ENCODE peak calls at places on chromosomes 6 and 20, in four cellular contexts. B is endodermal cell, T is cardiac fibroblast, L is GM20000. G is an unnamed sample.

GRCh38 chr6:105051941-105052471 is 95.1 kb downstream of the LIN28B start:
- DNase-seq in B (no peak), T (peak), L (no peak), G (no peak)

GRCh38 chr6:68834561-68834960 is 199.5 kb downstream of the ADGRB3 start:
- DNase-seq in B (no peak), T (peak), L (no peak), G (no peak)

GRCh38 chr6:143742070-143742954 is 64.5 kb downstream of the PHACTR2 start:
- DNase-seq in B (no peak), T (peak), L (no peak), G (no peak)

GRCh38 chr20:14612389-14612788 is 275.0 kb upstream of the FLRT3 start:
- DNase-seq in B (no peak), T (peak), L (no peak), G (no peak)

GRCh38 chr6:16762547-16763477 is 1.6 kb upstream of the ATXN1 start:
- DNase-seq in B (peak), T (peak), L (peak), G (no peak)

GRCh38 chr6:106383573-106383972 is 23.1 kb downstream of the CRYBG1 start:
- DNase-seq in B (no peak), T (peak), L (no peak), G (no peak)

GRCh38 chr6:43798688-43799444 is 28.9 kb downstream of the VEGFA start:
- DNase-seq in B (no peak), T (peak), L (peak), G (no peak)

GRCh38 chr6:43242908-43243648 is at the start of gene TTBK1:
- DNase-seq in B (no peak), T (no peak), L (no peak), G (no peak)

GRCh38 chr6:81891869-81892268 is 139.4 kb upstream of the TENT5A start:
- DNase-seq in B (no peak), T (no peak), L (no peak), G (no peak)

GRCh38 chr20:43983359-43983758 is 68.7 kb downstream of the TOX2 start:
- DNase-seq in B (peak), T (no peak), L (no peak), G (no peak)

GRCh38 chr20:62741191-62741676 is 32.6 kb downstream of the NTSR1 start:
- DNase-seq in B (peak), T (peak), L (no peak), G (no peak)

GRCh38 chr20:43835944-43836540 is 78.6 kb upstream of the TOX2 start:
- DNase-seq in B (no peak), T (no peak), L (no peak), G (no peak)

GRCh38 chr20:62361799-62362589 is 5.1 kb downstream of the LAMA5 start:
- DNase-seq in B (peak), T (no peak), L (no peak), G (no peak)

GRCh38 chr6:37239950-37240713 is 17.4 kb upstream of the TBC1D22B start:
- DNase-seq in B (no peak), T (peak), L (peak), G (peak)

GRCh38 chr20:44495802-44496481 is 20.3 kb downstream of the TTPAL start:
- DNase-seq in B (no peak), T (peak), L (no peak), G (no peak)

GRCh38 chr6:130900913-130901312 is 73.7 kb downstream of the SMLR1 start:
- DNase-seq in B (no peak), T (peak), L (no peak), G (no peak)

GRCh38 chr6:99093781-99094180 is 146.0 kb upstream of the FBXL4 start:
- DNase-seq in B (no peak), T (no peak), L (no peak), G (no peak)

GRCh38 chr6:79005024-79005423 is 73.0 kb downstream of the PHIP start:
- DNase-seq in B (no peak), T (peak), L (no peak), G (no peak)

GRCh38 chr20:36754656-36755222 is 8.8 kb upstream of the NDRG3 start:
- DNase-seq in B (peak), T (peak), L (peak), G (no peak)

GRCh38 chr20:23149623-23150279 is 63.6 kb upstream of the CD93 start:
- DNase-seq in B (peak), T (no peak), L (no peak), G (no peak)

GRCh38 chr6:40997256-40997957 is 41.6 kb downstream of the UNC5CL start:
- DNase-seq in B (peak), T (peak), L (no peak), G (no peak)

GRCh38 chr6:41002168-41002567 is 36.9 kb downstream of the UNC5CL start:
- DNase-seq in B (no peak), T (no peak), L (no peak), G (no peak)

GRCh38 chr6:40998661-40999060 is 40.4 kb downstream of the UNC5CL start:
- DNase-seq in B (no peak), T (no peak), L (no peak), G (no peak)

GRCh38 chr6:41000248-41000647 is 38.8 kb downstream of the UNC5CL start:
- DNase-seq in B (no peak), T (no peak), L (no peak), G (no peak)

GRCh38 chr6:40999498-41000070 is 39.4 kb downstream of the UNC5CL start:
- DNase-seq in B (peak), T (peak), L (peak), G (peak)
- TF ChIP-seq CTCF in B (peak), T (peak), L (peak), G (no peak)

GRCh38 chr6:120302041-120302440 is 952.5 kb upstream of the MAN1A1 start:
- DNase-seq in B (no peak), T (no peak), L (no peak), G (no peak)

GRCh38 chr6:120304223-120304622 is 954.7 kb upstream of the MAN1A1 start:
- DNase-seq in B (no peak), T (no peak), L (no peak), G (no peak)

GRCh38 chr6:120303527-120303926 is 954.0 kb upstream of the MAN1A1 start:
- DNase-seq in B (no peak), T (no peak), L (no peak), G (no peak)
- TF ChIP-seq CTCF in B (no peak), T (no peak), L (no peak), G (no peak)

DNA sequence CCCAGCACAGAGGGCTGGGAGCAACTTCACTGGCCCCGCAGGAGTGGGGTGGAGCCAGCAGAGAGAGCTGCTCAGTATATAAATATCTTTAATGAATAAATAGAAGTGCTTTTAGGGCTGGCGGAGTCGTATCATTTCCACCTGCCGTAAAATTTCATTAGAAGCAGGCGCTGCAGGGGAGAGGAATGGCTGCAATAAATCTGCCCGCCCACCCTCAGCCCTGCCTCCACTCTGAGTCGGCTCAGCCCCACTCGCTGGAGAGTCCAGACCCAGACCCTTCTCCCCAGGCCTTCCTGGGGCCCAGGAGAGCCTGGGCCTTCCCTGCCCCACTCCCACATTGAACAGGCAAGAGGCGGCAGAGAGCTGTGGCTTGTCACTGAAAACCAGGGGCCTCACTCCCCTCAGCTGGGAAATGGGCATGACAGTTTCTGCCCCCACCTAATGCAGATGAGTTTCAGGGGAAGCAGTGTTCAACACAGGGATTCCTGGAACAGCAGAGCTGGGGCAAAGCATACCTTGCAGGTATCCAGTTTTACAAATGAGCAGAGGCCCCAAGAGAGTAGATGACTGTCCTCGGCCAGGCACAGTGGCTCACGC is 23.8 kb upstream of the VSTM2L start:
- DNase-seq in B (no peak), T (no peak), L (no peak), G (no peak)
- TF ChIP-seq CTCF in B (no peak), T (no peak), L (no peak), G (no peak)

GRCh38 chr6:135759831-135760230 is 91.7 kb upstream of the PDE7B start:
- DNase-seq in B (no peak), T (peak), L (no peak), G (no peak)
- TF ChIP-seq CTCF in B (peak), T (peak), L (no peak), G (no peak)